ENCODE peak calls at places on chromosomes 16 and 17, in four cellular contexts. I is K562, J is HepG2, L is GM12878. K is an unnamed sample.

GRCh38 chr16:21684199-21684598 is 20.4 kb downstream of the OTOA start:
- DNase-seq in I (peak), J (peak), L (no peak), K (peak)

GRCh38 chr16:27476240-27476639 is 73.5 kb downstream of the GTF3C1 start:
- DNase-seq in I (no peak), J (no peak), L (no peak), K (no peak)

GRCh38 chr16:13063457-13063856 is 162.1 kb downstream of the SHISA9 start:
- DNase-seq in I (no peak), J (no peak), L (no peak), K (no peak)

GRCh38 chr16:80938035-80938927 is 68.4 kb downstream of the CMC2 start:
- DNase-seq in I (no peak), J (no peak), L (no peak), K (no peak)

GRCh38 chr17:50184057-50184456 is 17.4 kb downstream of the COL1A1 start:
- DNase-seq in I (no peak), J (no peak), L (no peak), K (no peak)

GRCh38 chr16:23145186-23145585 is 4.1 kb downstream of the USP31 start:
- DNase-seq in I (no peak), J (no peak), L (no peak), K (no peak)

GRCh38 chr17:66413564-66414520 is 111.4 kb downstream of the PRKCA start:
- DNase-seq in I (peak), J (no peak), L (no peak), K (no peak)

GRCh38 chr17:57017625-57018024 is 39.7 kb downstream of the SCPEP1 start:
- DNase-seq in I (no peak), J (no peak), L (no peak), K (no peak)

GRCh38 chr16:3645504-3646347 is 8.8 kb upstream of the DNASE1 start:
- DNase-seq in I (no peak), J (no peak), L (no peak), K (no peak)

GRCh38 chr16:20612551-20613470 is 36.6 kb upstream of the ACSM2B start:
- DNase-seq in I (no peak), J (no peak), L (no peak), K (no peak)

GRCh38 chr17:8935194-8935593 is 30.3 kb downstream of the PIK3R5 start:
- DNase-seq in I (no peak), J (no peak), L (no peak), K (no peak)

GRCh38 chr16:85124636-85125346 is 12.5 kb upstream of the CIBAR2 start:
- DNase-seq in I (no peak), J (no peak), L (no peak), K (no peak)

GRCh38 chr16:47262938-47263337 is 119.2 kb upstream of the NETO2 start:
- DNase-seq in I (no peak), J (no peak), L (no peak), K (no peak)

GRCh38 chr17:33572615-33573014 is 279.5 kb upstream of the ASIC2 start:
- DNase-seq in I (no peak), J (no peak), L (no peak), K (peak)

GRCh38 chr17:35322749-35323148 is 50.7 kb downstream of the SLFN11 start:
- DNase-seq in I (no peak), J (no peak), L (no peak), K (no peak)

GRCh38 chr17:28946239-28946638 is 5.1 kb downstream of the PHF12 start:
- DNase-seq in I (no peak), J (no peak), L (no peak), K (no peak)

GRCh38 chr17:41494524-41494923 is 4.8 kb upstream of the KRT36 start:
- DNase-seq in I (no peak), J (peak), L (no peak), K (no peak)

GRCh38 chr17:75950850-75951554 is 10.2 kb upstream of the FBF1 start:
- DNase-seq in I (peak), J (no peak), L (no peak), K (no peak)
- TF ChIP-seq ESRRA in I (no peak), J (no peak), L (no peak), K (no peak)

GRCh38 chr17:80363518-80364090 is 51.4 kb upstream of the ENDOV start:
- DNase-seq in I (no peak), J (no peak), L (no peak), K (no peak)
- TF ChIP-seq CTCF in I (no peak), J (no peak), L (no peak), K (no peak)

DNA sequence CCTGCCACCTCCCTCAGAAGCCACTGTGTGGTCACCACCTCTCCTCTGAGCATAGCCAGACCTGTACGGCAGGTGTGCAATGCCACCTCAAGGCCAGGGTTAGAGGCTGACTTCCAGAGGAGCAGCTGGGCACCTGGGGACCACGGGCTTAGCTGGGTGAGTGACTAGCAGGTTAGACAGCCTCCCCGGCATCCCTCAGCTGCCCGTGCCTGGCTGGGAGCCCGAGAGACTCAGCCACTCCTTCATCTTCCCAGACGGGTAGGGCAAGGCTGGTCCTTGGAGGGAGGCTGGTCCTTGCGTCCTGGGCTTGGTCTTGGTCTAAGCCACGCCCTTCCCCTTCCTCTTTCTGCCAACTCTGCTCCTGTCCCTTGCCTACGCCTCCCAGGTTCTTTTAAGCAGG is 7.8 kb downstream of the CRHR1 start:
- DNase-seq in I (no peak), J (no peak), L (no peak), K (no peak)
- TF ChIP-seq CHD2 in I (no peak), J (no peak), L (no peak), K (no peak)

GRCh38 chr16:57757883-57758282 is 22.3 kb downstream of the KATNB1 start:
- DNase-seq in I (no peak), J (no peak), L (no peak), K (no peak)

GRCh38 chr16:57758331-57759117 is 23.0 kb downstream of the KATNB1 start:
- DNase-seq in I (no peak), J (no peak), L (no peak), K (no peak)

GRCh38 chr16:57755726-57756423 is 20.3 kb downstream of the KATNB1 start:
- DNase-seq in I (no peak), J (no peak), L (no peak), K (no peak)

GRCh38 chr16:57756424-57757325 is 21.1 kb downstream of the KATNB1 start:
- DNase-seq in I (no peak), J (no peak), L (no peak), K (no peak)

DNA sequence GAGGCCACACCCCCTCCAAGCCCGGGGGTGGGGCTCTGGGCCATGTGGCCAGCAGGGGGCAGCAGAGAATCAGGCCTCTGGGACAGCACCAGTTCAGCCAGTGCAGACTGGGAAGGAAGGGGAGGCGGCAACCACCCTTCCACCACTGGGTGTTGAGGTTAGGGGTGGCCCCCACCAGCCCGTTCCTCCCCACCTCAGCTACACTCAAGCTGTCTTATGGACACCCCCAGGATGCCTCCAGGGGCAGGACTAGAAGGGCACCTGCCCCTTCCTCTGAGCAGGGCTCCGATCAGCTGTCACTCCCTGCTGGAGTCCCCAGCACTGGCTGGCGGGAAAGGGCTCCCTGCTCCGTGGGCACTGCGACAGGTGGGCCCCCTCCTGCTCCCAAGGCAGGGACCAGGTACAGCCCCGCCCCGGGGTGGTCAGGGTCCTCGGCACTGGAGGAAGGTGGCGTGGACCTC is 21.8 kb downstream of the KATNB1 start:
- DNase-seq in I (peak), J (peak), L (no peak), K (peak)
- TF ChIP-seq ESRRA in I (no peak), J (peak), L (no peak), K (no peak)

DNA sequence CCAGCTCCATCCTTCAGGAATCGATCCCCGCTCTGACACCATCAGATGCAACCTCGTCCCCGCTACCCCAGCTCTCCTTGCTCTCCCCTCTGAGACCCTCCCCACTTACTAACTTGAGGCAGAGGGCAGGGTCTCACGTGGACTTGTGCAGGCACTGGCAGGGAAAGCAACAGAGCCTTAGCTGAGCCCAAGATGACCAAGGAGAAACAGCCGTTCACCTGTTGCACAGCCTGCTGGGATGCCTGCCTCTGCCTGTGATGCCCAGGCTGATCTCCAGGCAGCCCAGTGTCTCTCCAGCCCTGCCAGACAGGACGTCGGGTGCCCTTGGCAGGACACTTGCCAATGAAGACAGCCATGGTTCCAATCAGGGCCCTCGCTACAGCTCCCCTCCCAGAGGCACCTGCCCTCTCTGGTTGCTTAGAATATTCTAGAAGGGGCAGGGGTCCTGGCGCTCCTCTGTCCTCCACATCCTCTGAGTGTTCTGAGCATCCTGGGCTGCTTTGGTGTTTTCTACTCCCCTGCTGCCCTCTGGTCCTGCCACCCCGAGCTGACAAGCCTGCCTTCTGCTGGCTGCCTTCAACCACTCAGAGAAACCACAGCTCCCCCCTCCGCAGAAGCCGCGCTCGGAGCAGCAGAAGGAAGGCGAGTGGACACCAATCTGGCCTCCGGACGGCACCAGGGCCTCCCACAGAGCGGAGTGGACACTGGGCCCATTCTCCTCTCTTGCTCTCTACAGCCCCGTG is 6.7 kb downstream of the CEP295NL start:
- DNase-seq in I (no peak), J (no peak), L (no peak), K (no peak)
- TF ChIP-seq CTCF in I (no peak), J (no peak), L (no peak), K (no peak)

GRCh38 chr17:68733241-68734176 is 132.3 kb upstream of the FAM20A start:
- DNase-seq in I (peak), J (peak), L (no peak), K (no peak)
- TF ChIP-seq CHD2 in I (no peak), J (no peak), L (no peak), K (no peak)

GRCh38 chr16:58336332-58337089 is 41.7 kb upstream of the PRSS54 start:
- DNase-seq in I (peak), J (peak), L (peak), K (peak)
- TF ChIP-seq ESRRA in I (no peak), J (no peak), L (no peak), K (no peak)